ENCODE peak calls at places on chromosome 10, in ten cellular contexts. One of them, this sample, is unnamed.

GRCh38 chr10:93715345-93715744 is 13.0 kb upstream of the FRA10AC1 start:
- DNase-seq in A549: no peak
- DNase-seq in K562: no peak
- DNase-seq in IMR-90: no peak
- DNase-seq in astrocyte: no peak
- DNase-seq in hepatocyte: no peak
- DNase-seq in neuronal stem cell: no peak
- DNase-seq in neural progenitor cell: no peak
- DNase-seq in mammary epithelial cell: no peak
- DNase-seq in GM23248: no peak
- DNase-seq in this sample: no peak

GRCh38 chr10:121462955-121463354 is 135.3 kb downstream of the FGFR2 start:
- DNase-seq in GM23248: no peak
- DNase-seq in neuronal stem cell: no peak
- DNase-seq in A549: no peak
- DNase-seq in K562: no peak
- DNase-seq in astrocyte: no peak
- DNase-seq in mammary epithelial cell: no peak
- DNase-seq in hepatocyte: no peak
- DNase-seq in neural progenitor cell: no peak
- DNase-seq in IMR-90: no peak
- DNase-seq in this sample: no peak

GRCh38 chr10:126459878-126460481 is 71.7 kb upstream of the ADAM12 start:
- DNase-seq in K562: no peak
- DNase-seq in astrocyte: peak
- DNase-seq in hepatocyte: peak
- DNase-seq in GM23248: peak
- DNase-seq in IMR-90: peak
- DNase-seq in neuronal stem cell: no peak
- DNase-seq in neural progenitor cell: no peak
- DNase-seq in mammary epithelial cell: peak
- DNase-seq in A549: peak
- DNase-seq in this sample: no peak

GRCh38 chr10:48572414-48572813 is 32.5 kb downstream of the ARHGAP22 start:
- DNase-seq in astrocyte: peak
- DNase-seq in IMR-90: peak
- DNase-seq in neuronal stem cell: no peak
- DNase-seq in hepatocyte: no peak
- DNase-seq in GM23248: peak
- DNase-seq in neural progenitor cell: no peak
- DNase-seq in K562: no peak
- DNase-seq in mammary epithelial cell: peak
- DNase-seq in A549: no peak
- DNase-seq in this sample: no peak

GRCh38 chr10:70324341-70324861 is 40.6 kb upstream of the NPFFR1 start:
- DNase-seq in GM23248: no peak
- DNase-seq in IMR-90: no peak
- DNase-seq in K562: no peak
- DNase-seq in astrocyte: no peak
- DNase-seq in hepatocyte: no peak
- DNase-seq in neuronal stem cell: peak
- DNase-seq in neural progenitor cell: peak
- DNase-seq in A549: no peak
- DNase-seq in mammary epithelial cell: no peak
- DNase-seq in this sample: no peak

GRCh38 chr10:104831272-104831671 is 190.2 kb downstream of the SORCS3 start:
- DNase-seq in neuronal stem cell: no peak
- DNase-seq in GM23248: no peak
- DNase-seq in astrocyte: no peak
- DNase-seq in mammary epithelial cell: no peak
- DNase-seq in hepatocyte: no peak
- DNase-seq in IMR-90: no peak
- DNase-seq in neural progenitor cell: no peak
- DNase-seq in A549: no peak
- DNase-seq in K562: no peak
- DNase-seq in this sample: no peak

GRCh38 chr10:114206902-114207301 is 27.7 kb downstream of the TDRD1 start:
- DNase-seq in mammary epithelial cell: no peak
- DNase-seq in A549: no peak
- DNase-seq in IMR-90: no peak
- DNase-seq in hepatocyte: no peak
- DNase-seq in neural progenitor cell: no peak
- DNase-seq in astrocyte: no peak
- DNase-seq in neuronal stem cell: no peak
- DNase-seq in K562: no peak
- DNase-seq in GM23248: no peak
- DNase-seq in this sample: no peak

GRCh38 chr10:31318854-31319601 is at the start of gene ZEB1:
- DNase-seq in K562: peak
- DNase-seq in IMR-90: peak
- DNase-seq in hepatocyte: peak
- DNase-seq in neuronal stem cell: peak
- DNase-seq in mammary epithelial cell: peak
- DNase-seq in astrocyte: peak
- DNase-seq in neural progenitor cell: peak
- DNase-seq in A549: peak
- DNase-seq in GM23248: peak
- DNase-seq in this sample: peak

GRCh38 chr10:78513986-78514385 is 480.3 kb downstream of the RPS24 start:
- DNase-seq in A549: no peak
- DNase-seq in hepatocyte: no peak
- DNase-seq in IMR-90: no peak
- DNase-seq in neural progenitor cell: no peak
- DNase-seq in K562: no peak
- DNase-seq in mammary epithelial cell: no peak
- DNase-seq in GM23248: no peak
- DNase-seq in astrocyte: no peak
- DNase-seq in neuronal stem cell: no peak
- DNase-seq in this sample: no peak

GRCh38 chr10:117537436-117537903 is 5.1 kb upstream of the EMX2 start:
- DNase-seq in neural progenitor cell: peak
- DNase-seq in K562: peak
- DNase-seq in hepatocyte: peak
- DNase-seq in GM23248: peak
- DNase-seq in A549: peak
- DNase-seq in IMR-90: no peak
- DNase-seq in astrocyte: no peak
- DNase-seq in mammary epithelial cell: no peak
- DNase-seq in neuronal stem cell: peak
- DNase-seq in this sample: no peak
- H3K4me2 ChIP-seq in neural progenitor cell: peak
- H3K4me2 ChIP-seq in K562: no peak
- H3K4me2 ChIP-seq in hepatocyte: peak
- H3K4me2 ChIP-seq in GM23248: peak
- H3K4me2 ChIP-seq in A549: peak
- H3K4me2 ChIP-seq in IMR-90: peak
- H3K4me2 ChIP-seq in astrocyte: peak
- H3K4me2 ChIP-seq in mammary epithelial cell: peak
- H3K4me2 ChIP-seq in neuronal stem cell: peak
- H3K4me2 ChIP-seq in this sample: peak

DNA sequence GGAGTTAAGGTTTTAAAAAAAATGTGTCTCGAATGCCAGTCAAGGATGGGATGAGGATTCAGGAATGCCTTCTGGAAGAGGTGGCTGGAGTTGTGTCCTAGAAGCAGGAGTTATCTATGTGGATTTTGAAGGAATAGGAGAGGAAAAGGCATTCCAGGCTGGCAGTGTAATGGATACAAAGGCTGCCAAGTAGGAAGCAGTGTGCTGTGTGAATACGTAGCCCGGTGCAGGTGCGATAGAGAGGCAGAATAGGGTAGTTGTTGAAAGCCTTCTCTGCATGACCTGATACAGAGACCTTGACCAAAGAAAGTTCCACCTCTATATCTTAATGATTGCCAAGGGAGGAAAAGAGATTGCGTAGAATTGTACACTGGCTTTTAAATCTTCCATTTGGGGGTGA is 128.1 kb upstream of the ITGB1 start:
- DNase-seq in mammary epithelial cell: no peak
- DNase-seq in hepatocyte: no peak
- DNase-seq in neural progenitor cell: no peak
- DNase-seq in IMR-90: no peak
- DNase-seq in GM23248: no peak
- DNase-seq in A549: no peak
- DNase-seq in K562: no peak
- DNase-seq in neuronal stem cell: no peak
- DNase-seq in astrocyte: no peak
- DNase-seq in this sample: no peak
- H3K4me2 ChIP-seq in mammary epithelial cell: no peak
- H3K4me2 ChIP-seq in hepatocyte: no peak
- H3K4me2 ChIP-seq in neural progenitor cell: no peak
- H3K4me2 ChIP-seq in IMR-90: no peak
- H3K4me2 ChIP-seq in GM23248: no peak
- H3K4me2 ChIP-seq in A549: no peak
- H3K4me2 ChIP-seq in K562: no peak
- H3K4me2 ChIP-seq in neuronal stem cell: no peak
- H3K4me2 ChIP-seq in astrocyte: no peak
- H3K4me2 ChIP-seq in this sample: no peak

GRCh38 chr10:17673517-17674051 is 29.6 kb downstream of the STAM start:
- DNase-seq in hepatocyte: peak
- DNase-seq in neuronal stem cell: peak
- DNase-seq in mammary epithelial cell: peak
- DNase-seq in IMR-90: peak
- DNase-seq in astrocyte: peak
- DNase-seq in neural progenitor cell: peak
- DNase-seq in A549: peak
- DNase-seq in GM23248: peak
- DNase-seq in K562: peak
- DNase-seq in this sample: peak
- H3K4me2 ChIP-seq in hepatocyte: peak
- H3K4me2 ChIP-seq in neuronal stem cell: no peak
- H3K4me2 ChIP-seq in mammary epithelial cell: peak
- H3K4me2 ChIP-seq in IMR-90: peak
- H3K4me2 ChIP-seq in astrocyte: peak
- H3K4me2 ChIP-seq in neural progenitor cell: peak
- H3K4me2 ChIP-seq in A549: peak
- H3K4me2 ChIP-seq in GM23248: peak
- H3K4me2 ChIP-seq in K562: no peak
- H3K4me2 ChIP-seq in this sample: peak

GRCh38 chr10:28541695-28542365 is 8.9 kb downstream of the WAC start:
- DNase-seq in hepatocyte: no peak
- DNase-seq in K562: no peak
- DNase-seq in A549: no peak
- DNase-seq in IMR-90: no peak
- DNase-seq in neuronal stem cell: no peak
- DNase-seq in neural progenitor cell: peak
- DNase-seq in GM23248: peak
- DNase-seq in mammary epithelial cell: no peak
- DNase-seq in astrocyte: no peak
- DNase-seq in this sample: no peak
- H3K4me2 ChIP-seq in hepatocyte: no peak
- H3K4me2 ChIP-seq in K562: no peak
- H3K4me2 ChIP-seq in A549: no peak
- H3K4me2 ChIP-seq in IMR-90: no peak
- H3K4me2 ChIP-seq in neuronal stem cell: no peak
- H3K4me2 ChIP-seq in neural progenitor cell: no peak
- H3K4me2 ChIP-seq in GM23248: no peak
- H3K4me2 ChIP-seq in mammary epithelial cell: no peak
- H3K4me2 ChIP-seq in astrocyte: no peak
- H3K4me2 ChIP-seq in this sample: no peak

This sample was measured in keratinocyte.